ENCODE peak calls at places on chromosome 21, in eight cellular contexts. R is heart right ventricle, E is esophagus muscularis mucosa, X is Caco-2, D is left lung, P is cardiac muscle cell, J is Peyer's patch, G is neural progenitor cell. N is an unnamed sample. For H3K4me1, the result is how much of the 10 kb centered on the place peaks cover.

GRCh38 chr21:45996311-45997204 is 15.0 kb downstream of the COL6A1 start:
- DNase-seq in E (no peak), X (peak), R (no peak), J (peak), P (no peak), G (no peak), D (peak), N (no peak)

GRCh38 chr21:25506887-25507286 is 100.4 kb downstream of the MRPL39 start:
- DNase-seq in J (no peak), D (no peak), X (no peak), R (no peak), E (no peak), P (no peak), G (no peak), N (no peak)

GRCh38 chr21:44931501-44932365 is 8.1 kb upstream of the SLX9 start:
- DNase-seq in D (peak), G (no peak), R (no peak), P (no peak), J (no peak), E (no peak), X (no peak), N (no peak)

GRCh38 chr21:16608209-16608830 is 878.5 kb downstream of the USP25 start:
- DNase-seq in X (no peak), G (peak), D (no peak), R (no peak), J (no peak), E (no peak), P (peak), N (no peak)

GRCh38 chr21:46064870-46065214 is 33.1 kb upstream of the COL6A2 start:
- DNase-seq in R (no peak), D (peak), X (no peak), P (no peak), E (peak), G (no peak), J (no peak), N (no peak)

GRCh38 chr21:34801519-34802132 is 132.8 kb downstream of the CLIC6 start:
- DNase-seq in J (no peak), D (no peak), E (no peak), P (peak), R (no peak), G (no peak), X (no peak), N (no peak)

GRCh38 chr21:30340714-30341573 is 3.5 kb upstream of the KRTAP27-1 start:
- DNase-seq in D (no peak), J (no peak), E (no peak), X (peak), P (peak), G (peak), R (no peak), N (peak)

GRCh38 chr21:45456836-45457160 is 51.8 kb downstream of the COL18A1 start:
- DNase-seq in D (peak), E (no peak), R (peak), X (no peak), J (no peak), G (no peak), P (no peak), N (no peak)

GRCh38 chr21:44927587-44928461 is 7.1 kb upstream of the ITGB2 start:
- DNase-seq in R (peak), D (peak), G (no peak), J (peak), X (no peak), E (no peak), P (peak), N (peak)

GRCh38 chr21:45253633-45254556 is 33.8 kb downstream of the POFUT2 start:
- DNase-seq in X (no peak), P (no peak), G (no peak), J (no peak), R (no peak), D (no peak), E (peak), N (no peak)

DNA sequence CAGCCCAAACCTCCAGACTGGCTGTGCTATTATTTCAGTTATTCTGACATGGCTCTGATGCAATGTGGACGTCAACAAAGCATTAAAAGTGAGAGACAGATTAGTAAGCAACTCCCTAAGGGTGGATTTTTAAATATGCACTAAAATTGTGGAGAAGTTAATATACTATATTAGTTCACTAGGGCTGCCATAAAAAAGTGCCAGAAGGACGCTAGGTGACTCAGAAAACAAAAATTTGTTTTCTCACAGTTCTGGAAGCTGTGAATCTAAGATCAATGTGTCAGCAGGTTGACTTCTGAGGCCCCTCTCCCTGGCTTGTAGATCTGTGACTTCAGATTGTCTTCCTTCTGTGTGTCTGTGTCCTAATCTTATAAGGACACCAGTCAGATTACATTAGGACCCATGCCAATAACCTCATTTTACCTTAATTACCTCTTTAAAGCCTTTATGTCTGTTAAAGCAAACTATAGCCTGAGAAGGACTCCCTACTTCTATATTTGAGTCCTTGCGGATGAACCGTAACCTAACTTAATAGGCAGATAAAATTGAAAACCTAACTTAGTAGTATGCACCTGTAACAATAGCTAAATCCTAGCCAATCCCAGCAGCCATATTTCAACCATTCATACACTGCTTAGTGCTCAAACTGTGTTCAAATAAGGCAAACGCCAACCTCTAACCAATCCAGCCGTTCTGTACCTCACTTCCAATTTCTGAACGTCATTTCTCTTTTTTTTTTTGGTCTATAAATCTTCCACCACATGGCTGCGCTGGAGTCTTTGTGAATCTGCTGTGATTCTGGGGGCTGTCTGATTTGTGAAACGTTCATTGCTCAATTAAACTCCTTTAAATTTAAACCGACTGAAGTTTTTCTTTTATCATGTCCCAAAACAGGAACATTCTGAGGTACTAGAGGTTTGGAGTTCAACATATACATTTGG is 65.9 kb upstream of the BACH1 start:
- DNase-seq in D (no peak), X (no peak), J (no peak), P (peak), G (no peak), E (no peak), R (no peak), N (no peak)
- H3K4me1 ChIP-seq in D (half or more), X (under half), J (under half), P (under half), G (under half), E (under half), R (under half), N (under half)

GRCh38 chr21:42337830-42338729 is 12.7 kb downstream of the TFF2 start:
- DNase-seq in E (no peak), R (peak), X (peak), P (peak), G (peak), D (peak), J (peak), N (peak)
- TF ChIP-seq CTCF in E (peak), R (peak), X (peak), P (peak), G (peak), D (peak), J (peak), N (peak)

GRCh38 chr21:33325222-33326067 is 675 bp downstream of the IFNAR1 start:
- DNase-seq in E (peak), P (peak), R (peak), G (no peak), J (peak), X (peak), D (peak), N (peak)

GRCh38 chr21:33330726-33331125 is 6.0 kb downstream of the IFNAR1 start:
- DNase-seq in G (no peak), X (no peak), E (no peak), D (no peak), P (no peak), J (no peak), R (no peak), N (no peak)

GRCh38 chr21:33324311-33325221 is at the start of gene IFNAR1:
- DNase-seq in D (peak), E (peak), R (peak), X (peak), J (peak), P (peak), G (peak), N (peak)

GRCh38 chr21:33327792-33328433 is 3.1 kb downstream of the IFNAR1 start:
- DNase-seq in E (no peak), X (no peak), D (no peak), R (no peak), J (no peak), G (no peak), P (no peak), N (no peak)

GRCh38 chr21:33327326-33327725 is 2.6 kb downstream of the IFNAR1 start:
- DNase-seq in R (no peak), E (no peak), X (no peak), G (no peak), P (no peak), D (no peak), J (no peak), N (no peak)
- H3K4me1 ChIP-seq in R (under half), E (under half), X (under half), G (under half), P (under half), D (under half), J (under half), N (under half)

GRCh38 chr21:36929622-36930021 is 36.8 kb downstream of the HLCS start:
- DNase-seq in P (no peak), D (no peak), J (no peak), X (no peak), R (no peak), G (peak), E (no peak), N (peak)
- TF ChIP-seq CTCF in P (peak), D (no peak), J (no peak), X (peak), R (no peak), G (peak), E (no peak), N (no peak)

DNA sequence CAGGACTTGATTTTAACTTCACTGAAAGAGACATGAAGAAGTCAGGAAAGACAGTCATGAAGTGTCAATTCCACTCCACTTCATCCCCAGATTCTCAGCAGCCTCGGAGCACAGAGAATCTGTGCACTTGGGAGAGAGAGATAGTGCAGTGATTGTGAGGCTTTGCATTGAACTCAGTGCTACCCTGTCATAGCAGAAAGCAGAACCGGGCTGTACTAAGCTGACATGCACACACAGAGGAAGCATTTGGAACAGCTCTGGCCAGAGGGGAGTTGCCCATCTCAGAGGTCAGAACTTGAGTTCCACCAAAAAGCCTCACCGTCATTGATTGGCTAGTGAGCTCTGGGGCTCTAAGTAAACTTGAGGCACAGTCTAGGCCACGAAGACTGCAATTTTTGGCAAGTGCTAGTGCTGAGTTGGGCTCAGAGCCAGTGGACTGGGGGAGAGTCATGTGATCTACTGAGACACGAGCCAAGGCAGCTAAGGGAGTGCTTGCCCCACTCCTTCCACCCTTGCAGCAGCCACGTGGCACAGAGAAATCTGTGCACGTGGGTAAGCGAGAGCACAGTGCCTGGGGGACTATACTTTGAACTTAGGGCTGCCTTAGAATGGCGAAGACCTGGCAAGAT is 810.2 kb upstream of the ADAMTS5 start:
- DNase-seq in X (no peak), E (no peak), D (no peak), G (no peak), P (peak), R (peak), J (no peak), N (no peak)
- H3K4me1 ChIP-seq in X (under half), E (under half), D (under half), G (under half), P (under half), R (under half), J (under half), N (under half)

DNA sequence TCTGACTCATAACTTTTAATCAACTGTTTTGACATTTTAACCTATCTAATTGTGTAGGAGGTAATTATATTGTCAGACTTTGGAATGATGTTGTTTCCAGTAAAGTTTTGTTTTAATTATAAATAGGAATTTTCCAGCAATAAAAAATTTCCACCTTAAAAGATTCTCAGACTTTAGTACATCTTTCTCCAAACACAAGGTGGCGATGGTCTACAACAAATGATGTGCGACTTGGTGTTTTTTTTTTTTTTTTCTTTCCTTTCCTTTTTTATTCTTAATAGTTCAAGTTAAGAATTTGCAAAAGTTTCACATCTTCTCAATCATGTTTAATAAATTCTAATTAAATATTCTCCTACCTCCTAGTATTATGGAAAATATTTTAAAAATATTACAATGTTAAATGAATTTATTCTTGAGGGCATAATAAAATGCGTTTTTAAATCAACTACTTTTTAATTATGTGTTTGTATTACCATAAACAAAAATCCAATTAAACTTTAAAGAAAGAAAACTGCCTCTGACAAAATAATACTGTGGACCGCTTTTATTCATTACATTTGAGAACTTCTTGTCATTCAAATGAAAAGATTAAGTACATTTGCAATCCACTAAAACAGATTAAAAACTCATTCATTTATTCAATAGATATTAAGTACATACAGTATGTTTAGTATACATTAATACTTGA is 4.4 kb upstream of the ADAMTS1 start:
- DNase-seq in X (no peak), E (no peak), J (no peak), D (no peak), R (no peak), P (peak), G (peak), N (no peak)
- TF ChIP-seq CTCF in X (peak), E (peak), J (no peak), D (peak), R (peak), P (peak), G (peak), N (no peak)

N was measured in pancreas.